ENCODE peak calls at places on chromosome 14, in four cellular contexts. One of them, this sample, is unnamed. For H3K4me1, the result is how much of the 10 kb centered on the place peaks cover.

GRCh38 chr14:33357225-33358010 is 418.7 kb downstream of the NPAS3 start:
- ATAC-seq in IMR-90: no peak
- ATAC-seq in heart left ventricle: peak
- ATAC-seq in body of pancreas: no peak
- ATAC-seq in this sample: no peak

GRCh38 chr14:93073833-93074769 is 41.6 kb downstream of the ITPK1 start:
- ATAC-seq in IMR-90: peak
- ATAC-seq in heart left ventricle: peak
- ATAC-seq in body of pancreas: peak
- ATAC-seq in this sample: peak

GRCh38 chr14:94485944-94486841 is 10.2 kb upstream of the SERPINA9 start:
- ATAC-seq in IMR-90: peak
- ATAC-seq in heart left ventricle: peak
- ATAC-seq in body of pancreas: peak
- ATAC-seq in this sample: peak

GRCh38 chr14:93073366-93073722 is 42.4 kb downstream of the ITPK1 start:
- ATAC-seq in IMR-90: no peak
- ATAC-seq in heart left ventricle: no peak
- ATAC-seq in body of pancreas: no peak
- ATAC-seq in this sample: no peak

GRCh38 chr14:98262566-98262965 is 1009.4 kb downstream of the BCL11B start:
- ATAC-seq in IMR-90: no peak
- ATAC-seq in heart left ventricle: no peak
- ATAC-seq in body of pancreas: no peak
- ATAC-seq in this sample: no peak

GRCh38 chr14:89418452-89418851 is 1.4 kb upstream of the FOXN3 start:
- ATAC-seq in IMR-90: no peak
- ATAC-seq in heart left ventricle: peak
- ATAC-seq in body of pancreas: no peak
- ATAC-seq in this sample: no peak

GRCh38 chr14:58740584-58740983 is 102.8 kb downstream of the DACT1 start:
- ATAC-seq in IMR-90: no peak
- ATAC-seq in heart left ventricle: no peak
- ATAC-seq in body of pancreas: no peak
- ATAC-seq in this sample: no peak

GRCh38 chr14:51041117-51041531 is 53.8 kb downstream of the TRIM9 start:
- ATAC-seq in IMR-90: no peak
- ATAC-seq in heart left ventricle: no peak
- ATAC-seq in body of pancreas: no peak
- ATAC-seq in this sample: no peak

GRCh38 chr14:106094654-106095189 is 568.3 kb downstream of the TMEM121 start:
- ATAC-seq in IMR-90: no peak
- ATAC-seq in heart left ventricle: no peak
- ATAC-seq in body of pancreas: no peak
- ATAC-seq in this sample: no peak

GRCh38 chr14:23115492-23115850 is 3.6 kb downstream of the CEBPE start:
- ATAC-seq in IMR-90: peak
- ATAC-seq in heart left ventricle: no peak
- ATAC-seq in body of pancreas: no peak
- ATAC-seq in this sample: no peak

GRCh38 chr14:68705741-68706283 is 87.1 kb downstream of the ZFP36L1 start:
- ATAC-seq in IMR-90: no peak
- ATAC-seq in heart left ventricle: peak
- ATAC-seq in body of pancreas: no peak
- ATAC-seq in this sample: no peak

GRCh38 chr14:61720302-61720677 is 25.0 kb downstream of the HIF1A start:
- ATAC-seq in IMR-90: no peak
- ATAC-seq in heart left ventricle: no peak
- ATAC-seq in body of pancreas: no peak
- ATAC-seq in this sample: no peak

GRCh38 chr14:57364659-57365450 is 25.5 kb upstream of the NAA30 start:
- ATAC-seq in IMR-90: no peak
- ATAC-seq in heart left ventricle: no peak
- ATAC-seq in body of pancreas: no peak
- ATAC-seq in this sample: no peak

GRCh38 chr14:104972301-104973211 is 5.6 kb downstream of the AHNAK2 start:
- ATAC-seq in IMR-90: no peak
- ATAC-seq in heart left ventricle: no peak
- ATAC-seq in body of pancreas: peak
- ATAC-seq in this sample: peak

GRCh38 chr14:68040633-68041369 is 221.2 kb downstream of the RAD51B start:
- ATAC-seq in IMR-90: no peak
- ATAC-seq in heart left ventricle: no peak
- ATAC-seq in body of pancreas: no peak
- ATAC-seq in this sample: no peak

GRCh38 chr14:55191881-55192616 is 664 bp upstream of the DLGAP5 start:
- ATAC-seq in IMR-90: peak
- ATAC-seq in heart left ventricle: no peak
- ATAC-seq in body of pancreas: peak
- ATAC-seq in this sample: peak

GRCh38 chr14:69582207-69582606 is 7.5 kb upstream of the CCDC177 start:
- ATAC-seq in IMR-90: peak
- ATAC-seq in heart left ventricle: no peak
- ATAC-seq in body of pancreas: no peak
- ATAC-seq in this sample: no peak

GRCh38 chr14:50362791-50363733 is 33.6 kb downstream of the CDKL1 start:
- ATAC-seq in IMR-90: peak
- ATAC-seq in heart left ventricle: peak
- ATAC-seq in body of pancreas: no peak
- ATAC-seq in this sample: peak

GRCh38 chr14:58598028-58598850 is 39.5 kb upstream of the DACT1 start:
- ATAC-seq in IMR-90: peak
- ATAC-seq in heart left ventricle: no peak
- ATAC-seq in body of pancreas: no peak
- ATAC-seq in this sample: no peak

GRCh38 chr14:105374389-105374788 is 23.9 kb upstream of the TEX22 start:
- ATAC-seq in IMR-90: no peak
- ATAC-seq in heart left ventricle: no peak
- ATAC-seq in body of pancreas: no peak
- ATAC-seq in this sample: no peak

GRCh38 chr14:32933943-32934890 is 4.5 kb upstream of the NPAS3 start:
- ATAC-seq in IMR-90: no peak
- ATAC-seq in heart left ventricle: peak
- ATAC-seq in body of pancreas: no peak
- ATAC-seq in this sample: no peak

GRCh38 chr14:50778757-50779483 is 52.0 kb downstream of the NIN start:
- ATAC-seq in IMR-90: no peak
- ATAC-seq in heart left ventricle: no peak
- ATAC-seq in body of pancreas: no peak
- ATAC-seq in this sample: no peak

DNA sequence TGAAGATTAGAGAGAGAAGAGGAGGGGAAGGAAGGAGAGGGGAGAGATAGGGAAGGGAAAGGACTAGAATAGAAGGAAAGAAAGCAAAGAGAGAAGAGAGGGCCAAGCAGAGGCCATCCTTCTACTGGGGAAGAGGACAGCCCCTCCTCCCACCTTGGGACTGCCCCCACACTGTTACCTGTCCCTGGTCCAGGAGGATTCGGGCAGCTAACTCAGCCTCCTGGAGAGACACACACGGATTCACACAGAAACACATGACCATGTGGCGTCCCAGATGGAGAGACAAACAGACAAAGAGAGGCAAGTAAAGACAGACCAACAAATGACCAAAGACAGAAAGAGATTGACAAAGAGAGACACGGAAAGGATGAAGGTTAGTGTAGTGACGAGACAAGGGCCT is 2.2 kb downstream of the NDRG2 start:
- ATAC-seq in IMR-90: no peak
- ATAC-seq in heart left ventricle: no peak
- ATAC-seq in body of pancreas: no peak
- ATAC-seq in this sample: no peak
- H3K4me1 ChIP-seq in IMR-90: under half
- H3K4me1 ChIP-seq in heart left ventricle: under half
- H3K4me1 ChIP-seq in body of pancreas: under half
- H3K4me1 ChIP-seq in this sample: half or more

GRCh38 chr14:75163677-75164076 is 12.7 kb downstream of the TMED10 start:
- ATAC-seq in IMR-90: no peak
- ATAC-seq in heart left ventricle: no peak
- ATAC-seq in body of pancreas: no peak
- ATAC-seq in this sample: no peak
- H3K4me1 ChIP-seq in IMR-90: under half
- H3K4me1 ChIP-seq in heart left ventricle: half or more
- H3K4me1 ChIP-seq in body of pancreas: half or more
- H3K4me1 ChIP-seq in this sample: under half

DNA sequence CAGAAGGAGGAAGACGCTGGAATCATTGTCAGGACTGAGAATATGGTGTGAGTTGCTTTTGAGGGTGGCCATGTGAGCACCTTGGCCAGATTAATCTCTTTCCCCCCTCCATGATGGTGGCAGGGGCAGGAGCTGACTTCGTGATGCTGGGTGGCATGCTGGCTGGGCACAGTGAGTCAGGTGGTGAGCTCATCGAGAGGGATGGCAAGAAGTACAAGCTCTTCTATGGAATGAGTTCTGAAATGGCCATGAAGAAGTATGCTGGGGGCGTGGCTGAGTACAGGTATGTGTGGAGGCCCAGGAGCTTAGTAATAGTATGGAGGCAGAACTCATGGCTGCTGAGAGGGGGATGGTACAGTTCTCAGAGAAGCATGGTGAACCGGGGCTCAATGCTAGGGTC is 4.3 kb downstream of the TINF2 start:
- ATAC-seq in IMR-90: no peak
- ATAC-seq in heart left ventricle: no peak
- ATAC-seq in body of pancreas: no peak
- ATAC-seq in this sample: no peak
- H3K4me1 ChIP-seq in IMR-90: under half
- H3K4me1 ChIP-seq in heart left ventricle: half or more
- H3K4me1 ChIP-seq in body of pancreas: half or more
- H3K4me1 ChIP-seq in this sample: half or more

GRCh38 chr14:72538387-72538786 is 355.5 kb downstream of the DPF3 start:
- ATAC-seq in IMR-90: no peak
- ATAC-seq in heart left ventricle: no peak
- ATAC-seq in body of pancreas: no peak
- ATAC-seq in this sample: no peak

GRCh38 chr14:72540836-72541235 is 353.1 kb downstream of the DPF3 start:
- ATAC-seq in IMR-90: no peak
- ATAC-seq in heart left ventricle: no peak
- ATAC-seq in body of pancreas: no peak
- ATAC-seq in this sample: no peak

GRCh38 chr14:72532686-72533454 is 361.0 kb downstream of the DPF3 start:
- ATAC-seq in IMR-90: no peak
- ATAC-seq in heart left ventricle: no peak
- ATAC-seq in body of pancreas: no peak
- ATAC-seq in this sample: no peak

DNA sequence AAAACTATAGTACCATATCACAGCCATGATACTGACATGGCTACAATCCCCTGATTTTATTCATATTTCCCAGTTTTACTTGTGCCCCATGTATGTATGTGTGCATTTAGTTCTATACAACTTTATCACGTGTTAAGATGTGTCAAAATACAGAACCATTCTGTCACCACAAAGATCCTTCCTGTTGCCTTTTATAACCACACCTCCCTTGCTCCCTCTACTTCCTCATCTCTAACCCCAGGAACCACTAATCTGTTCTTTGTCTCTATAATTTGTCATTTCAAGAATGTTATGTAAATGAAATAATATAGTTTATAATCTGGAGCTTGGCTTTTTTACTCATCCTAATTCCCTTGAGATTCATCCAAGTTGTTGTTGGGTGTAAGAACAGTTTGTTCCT is 358.4 kb downstream of the DPF3 start:
- ATAC-seq in IMR-90: no peak
- ATAC-seq in heart left ventricle: no peak
- ATAC-seq in body of pancreas: no peak
- ATAC-seq in this sample: no peak
- H3K4me1 ChIP-seq in IMR-90: under half
- H3K4me1 ChIP-seq in heart left ventricle: under half
- H3K4me1 ChIP-seq in body of pancreas: under half
- H3K4me1 ChIP-seq in this sample: under half

This sample was measured in gastroesophageal sphincter.